ENCODE peak calls at places on chromosome 15, in eight cellular contexts. One of them, this sample, is unnamed.

GRCh38 chr15:76235186-76235826 is 76.0 kb downstream of the ETFA start:
- DNase-seq in Caco-2: no peak
- DNase-seq in MCF 10A: peak; percentile 42
- DNase-seq in thoracic aorta: no peak
- DNase-seq in H9: no peak
- DNase-seq in activated B cell treated with CpG ODN at 0.5 μM for 24 hours: no peak
- DNase-seq in GM10248: peak; percentile 26
- DNase-seq in CD4-positive, alpha-beta T cell: no peak
- DNase-seq in this sample: no peak

GRCh38 chr15:49134683-49135341 is 20.6 kb downstream of the COPS2 start:
- DNase-seq in H9: no peak
- DNase-seq in Caco-2: no peak
- DNase-seq in thoracic aorta: no peak
- DNase-seq in CD4-positive, alpha-beta T cell: no peak
- DNase-seq in GM10248: no peak
- DNase-seq in MCF 10A: no peak
- DNase-seq in activated B cell treated with CpG ODN at 0.5 μM for 24 hours: no peak
- DNase-seq in this sample: no peak

GRCh38 chr15:34716111-34716510 is 38.7 kb downstream of the GJD2 start:
- DNase-seq in CD4-positive, alpha-beta T cell: no peak
- DNase-seq in Caco-2: no peak
- DNase-seq in H9: no peak
- DNase-seq in GM10248: no peak
- DNase-seq in activated B cell treated with CpG ODN at 0.5 μM for 24 hours: no peak
- DNase-seq in MCF 10A: no peak
- DNase-seq in thoracic aorta: no peak
- DNase-seq in this sample: no peak

GRCh38 chr15:61685513-61685912 is 374.7 kb downstream of the VPS13C start:
- DNase-seq in H9: no peak
- DNase-seq in GM10248: no peak
- DNase-seq in CD4-positive, alpha-beta T cell: no peak
- DNase-seq in activated B cell treated with CpG ODN at 0.5 μM for 24 hours: no peak
- DNase-seq in MCF 10A: no peak
- DNase-seq in Caco-2: no peak
- DNase-seq in thoracic aorta: no peak
- DNase-seq in this sample: no peak

GRCh38 chr15:69826818-69827174 is 270.9 kb downstream of the TLE3 start:
- DNase-seq in Caco-2: no peak
- DNase-seq in GM10248: no peak
- DNase-seq in H9: no peak
- DNase-seq in MCF 10A: no peak
- DNase-seq in activated B cell treated with CpG ODN at 0.5 μM for 24 hours: no peak
- DNase-seq in CD4-positive, alpha-beta T cell: no peak
- DNase-seq in thoracic aorta: no peak
- DNase-seq in this sample: no peak

GRCh38 chr15:75346796-75347221 is at the start of gene NEIL1:
- DNase-seq in thoracic aorta: no peak
- DNase-seq in H9: peak; percentile 55
- DNase-seq in Caco-2: no peak
- DNase-seq in MCF 10A: no peak
- DNase-seq in CD4-positive, alpha-beta T cell: no peak
- DNase-seq in GM10248: no peak
- DNase-seq in activated B cell treated with CpG ODN at 0.5 μM for 24 hours: no peak
- DNase-seq in this sample: no peak

GRCh38 chr15:89912674-89913396 is at the start of gene ARPIN:
- DNase-seq in Caco-2: peak; percentile 67
- DNase-seq in GM10248: no peak
- DNase-seq in activated B cell treated with CpG ODN at 0.5 μM for 24 hours: peak; percentile 24
- DNase-seq in MCF 10A: peak; percentile 52
- DNase-seq in thoracic aorta: no peak
- DNase-seq in H9: peak; percentile 58
- DNase-seq in CD4-positive, alpha-beta T cell: no peak
- DNase-seq in this sample: peak; percentile 43

GRCh38 chr15:31471731-31472430 is 145.2 kb downstream of the KLF13 start:
- DNase-seq in MCF 10A: no peak
- DNase-seq in thoracic aorta: no peak
- DNase-seq in H9: peak; percentile 5
- DNase-seq in Caco-2: no peak
- DNase-seq in activated B cell treated with CpG ODN at 0.5 μM for 24 hours: no peak
- DNase-seq in GM10248: no peak
- DNase-seq in CD4-positive, alpha-beta T cell: no peak
- DNase-seq in this sample: no peak

GRCh38 chr15:51828621-51829359 is 663 bp upstream of the TMOD3 start:
- DNase-seq in CD4-positive, alpha-beta T cell: no peak
- DNase-seq in thoracic aorta: no peak
- DNase-seq in activated B cell treated with CpG ODN at 0.5 μM for 24 hours: no peak
- DNase-seq in H9: no peak
- DNase-seq in MCF 10A: no peak
- DNase-seq in GM10248: peak; percentile 12
- DNase-seq in Caco-2: no peak
- DNase-seq in this sample: no peak

GRCh38 chr15:79853492-79854328 is 43.1 kb downstream of the MTHFS start:
- DNase-seq in GM10248: peak; percentile 58
- DNase-seq in thoracic aorta: no peak
- DNase-seq in Caco-2: peak; percentile 61
- DNase-seq in MCF 10A: peak; percentile 82
- DNase-seq in CD4-positive, alpha-beta T cell: peak; percentile 42
- DNase-seq in activated B cell treated with CpG ODN at 0.5 μM for 24 hours: peak; percentile 20
- DNase-seq in H9: peak; percentile 74
- DNase-seq in this sample: peak; percentile 21

GRCh38 chr15:87477759-87478687 is 778.5 kb downstream of the NTRK3 start:
- DNase-seq in activated B cell treated with CpG ODN at 0.5 μM for 24 hours: no peak
- DNase-seq in GM10248: no peak
- DNase-seq in H9: peak; percentile 31
- DNase-seq in thoracic aorta: peak; percentile 21
- DNase-seq in CD4-positive, alpha-beta T cell: no peak
- DNase-seq in MCF 10A: peak; percentile 55
- DNase-seq in Caco-2: no peak
- DNase-seq in this sample: no peak

GRCh38 chr15:95929232-95929846 is 401.2 kb upstream of the NR2F2 start:
- DNase-seq in CD4-positive, alpha-beta T cell: no peak
- DNase-seq in MCF 10A: no peak
- DNase-seq in GM10248: no peak
- DNase-seq in thoracic aorta: no peak
- DNase-seq in H9: no peak
- DNase-seq in Caco-2: no peak
- DNase-seq in activated B cell treated with CpG ODN at 0.5 μM for 24 hours: no peak
- DNase-seq in this sample: no peak

GRCh38 chr15:32717290-32718081 is at the start of gene GREM1:
- DNase-seq in thoracic aorta: no peak
- DNase-seq in GM10248: peak; percentile 24
- DNase-seq in Caco-2: no peak
- DNase-seq in activated B cell treated with CpG ODN at 0.5 μM for 24 hours: no peak
- DNase-seq in CD4-positive, alpha-beta T cell: no peak
- DNase-seq in H9: peak; percentile 55
- DNase-seq in MCF 10A: no peak
- DNase-seq in this sample: peak; percentile 13

DNA sequence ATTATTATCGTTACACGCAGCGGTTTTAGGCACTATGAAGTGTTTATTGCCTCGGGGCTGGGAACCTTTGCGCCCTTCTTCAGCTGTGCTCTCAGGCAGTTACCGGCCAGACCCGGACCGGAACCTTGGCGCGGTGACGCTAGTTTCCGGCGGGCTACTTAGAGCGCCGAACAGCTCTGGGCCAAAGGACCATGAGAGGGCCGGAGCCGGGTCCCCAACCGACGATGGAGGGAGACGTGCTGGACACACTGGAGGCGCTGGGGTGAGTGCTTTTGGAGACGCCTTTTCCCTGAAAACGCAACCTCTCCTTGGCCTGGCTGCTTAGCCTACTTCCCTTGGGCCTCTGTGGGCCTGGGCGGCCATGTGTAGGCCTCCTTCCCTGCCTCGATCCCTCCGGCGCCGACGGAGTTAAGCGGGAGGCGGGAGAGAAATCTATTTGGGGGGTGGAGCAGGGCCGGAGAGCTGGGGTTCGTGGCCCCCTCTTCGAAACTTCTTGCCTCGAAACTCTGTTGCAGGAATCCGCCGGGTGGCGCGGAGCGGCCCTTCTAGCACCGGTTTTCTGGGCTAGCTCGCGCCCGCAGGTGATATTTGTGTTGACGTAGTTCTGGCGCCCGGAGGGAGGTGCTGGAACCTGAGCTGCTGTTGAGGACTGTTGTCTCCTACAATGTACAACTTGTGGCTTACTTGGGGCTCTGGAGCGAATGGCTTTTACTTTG is at the start of gene FAM98B:
- DNase-seq in H9: peak; percentile 89
- DNase-seq in MCF 10A: peak; percentile 90
- DNase-seq in Caco-2: peak; percentile 90
- DNase-seq in activated B cell treated with CpG ODN at 0.5 μM for 24 hours: peak; percentile 92
- DNase-seq in thoracic aorta: peak; percentile 55
- DNase-seq in GM10248: peak; percentile 84
- DNase-seq in CD4-positive, alpha-beta T cell: peak; percentile 90
- DNase-seq in this sample: peak; percentile 86
- TF ChIP-seq CTCF in H9: no peak
- TF ChIP-seq CTCF in MCF 10A: no peak
- TF ChIP-seq CTCF in Caco-2: peak; percentile 1
- TF ChIP-seq CTCF in activated B cell treated with CpG ODN at 0.5 μM for 24 hours: no peak
- TF ChIP-seq CTCF in thoracic aorta: no peak
- TF ChIP-seq CTCF in GM10248: no peak
- TF ChIP-seq CTCF in CD4-positive, alpha-beta T cell: no peak
- TF ChIP-seq CTCF in this sample: peak; percentile 14

GRCh38 chr15:59636184-59636583 is 21.1 kb downstream of the GTF2A2 start:
- DNase-seq in thoracic aorta: no peak
- DNase-seq in activated B cell treated with CpG ODN at 0.5 μM for 24 hours: no peak
- DNase-seq in MCF 10A: no peak
- DNase-seq in CD4-positive, alpha-beta T cell: no peak
- DNase-seq in Caco-2: no peak
- DNase-seq in H9: no peak
- DNase-seq in GM10248: no peak
- DNase-seq in this sample: no peak

GRCh38 chr15:59632714-59633113 is 21.1 kb downstream of the GCNT3 start:
- DNase-seq in thoracic aorta: no peak
- DNase-seq in activated B cell treated with CpG ODN at 0.5 μM for 24 hours: no peak
- DNase-seq in CD4-positive, alpha-beta T cell: no peak
- DNase-seq in Caco-2: peak; percentile 40
- DNase-seq in GM10248: no peak
- DNase-seq in H9: peak; percentile 74
- DNase-seq in MCF 10A: peak; percentile 36
- DNase-seq in this sample: no peak
- TF ChIP-seq CTCF in thoracic aorta: no peak
- TF ChIP-seq CTCF in activated B cell treated with CpG ODN at 0.5 μM for 24 hours: no peak
- TF ChIP-seq CTCF in CD4-positive, alpha-beta T cell: no peak
- TF ChIP-seq CTCF in Caco-2: peak; percentile 62
- TF ChIP-seq CTCF in GM10248: no peak
- TF ChIP-seq CTCF in H9: peak; percentile 75
- TF ChIP-seq CTCF in MCF 10A: peak; percentile 34
- TF ChIP-seq CTCF in this sample: peak; percentile 52

GRCh38 chr15:39167114-39168058 is 413.5 kb upstream of the THBS1 start:
- DNase-seq in activated B cell treated with CpG ODN at 0.5 μM for 24 hours: no peak
- DNase-seq in H9: no peak
- DNase-seq in CD4-positive, alpha-beta T cell: no peak
- DNase-seq in GM10248: no peak
- DNase-seq in MCF 10A: no peak
- DNase-seq in Caco-2: no peak
- DNase-seq in thoracic aorta: no peak
- DNase-seq in this sample: no peak

GRCh38 chr15:39173426-39173825 is 407.5 kb upstream of the THBS1 start:
- DNase-seq in H9: no peak
- DNase-seq in GM10248: no peak
- DNase-seq in thoracic aorta: no peak
- DNase-seq in Caco-2: no peak
- DNase-seq in activated B cell treated with CpG ODN at 0.5 μM for 24 hours: no peak
- DNase-seq in MCF 10A: no peak
- DNase-seq in CD4-positive, alpha-beta T cell: no peak
- DNase-seq in this sample: no peak

GRCh38 chr15:39174332-39174731 is 406.5 kb upstream of the THBS1 start:
- DNase-seq in CD4-positive, alpha-beta T cell: no peak
- DNase-seq in thoracic aorta: no peak
- DNase-seq in MCF 10A: no peak
- DNase-seq in H9: no peak
- DNase-seq in activated B cell treated with CpG ODN at 0.5 μM for 24 hours: no peak
- DNase-seq in GM10248: no peak
- DNase-seq in Caco-2: no peak
- DNase-seq in this sample: no peak

GRCh38 chr15:39172380-39173281 is 408.2 kb upstream of the THBS1 start:
- DNase-seq in CD4-positive, alpha-beta T cell: no peak
- DNase-seq in MCF 10A: no peak
- DNase-seq in H9: peak; percentile 30
- DNase-seq in Caco-2: peak; percentile 60
- DNase-seq in GM10248: no peak
- DNase-seq in activated B cell treated with CpG ODN at 0.5 μM for 24 hours: no peak
- DNase-seq in thoracic aorta: no peak
- DNase-seq in this sample: no peak

DNA sequence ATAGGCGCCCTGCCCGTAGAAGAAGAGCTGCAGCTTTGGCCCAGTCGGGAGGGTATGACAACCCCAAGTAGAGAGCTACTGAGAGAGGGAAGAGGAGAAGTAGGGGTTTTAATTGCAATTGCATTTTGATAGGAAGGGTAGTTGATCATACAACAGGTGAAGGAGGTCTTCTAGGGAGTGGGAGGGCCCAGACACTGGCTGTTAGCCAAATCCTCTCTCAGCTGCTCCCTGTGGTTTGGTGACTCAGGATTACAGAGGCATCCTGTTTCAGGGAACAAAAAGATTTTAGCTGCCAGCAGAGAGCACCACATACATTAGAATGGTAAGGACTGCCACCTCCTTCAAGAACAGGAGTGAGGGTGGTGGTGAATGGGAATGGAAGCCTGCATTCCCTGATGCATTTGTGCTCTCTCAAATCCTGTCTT is 408.9 kb upstream of the THBS1 start:
- DNase-seq in activated B cell treated with CpG ODN at 0.5 μM for 24 hours: no peak
- DNase-seq in thoracic aorta: no peak
- DNase-seq in GM10248: no peak
- DNase-seq in MCF 10A: peak; percentile 97
- DNase-seq in CD4-positive, alpha-beta T cell: no peak
- DNase-seq in H9: peak; percentile 87
- DNase-seq in Caco-2: peak; percentile 71
- DNase-seq in this sample: no peak
- TF ChIP-seq CTCF in activated B cell treated with CpG ODN at 0.5 μM for 24 hours: no peak
- TF ChIP-seq CTCF in thoracic aorta: no peak
- TF ChIP-seq CTCF in GM10248: no peak
- TF ChIP-seq CTCF in MCF 10A: peak; percentile 76
- TF ChIP-seq CTCF in CD4-positive, alpha-beta T cell: no peak
- TF ChIP-seq CTCF in H9: peak; percentile 74
- TF ChIP-seq CTCF in Caco-2: no peak
- TF ChIP-seq CTCF in this sample: peak; percentile 51

GRCh38 chr15:68816158-68816557 is 4.5 kb downstream of the ANP32A start:
- DNase-seq in Caco-2: no peak
- DNase-seq in GM10248: no peak
- DNase-seq in activated B cell treated with CpG ODN at 0.5 μM for 24 hours: no peak
- DNase-seq in CD4-positive, alpha-beta T cell: no peak
- DNase-seq in thoracic aorta: no peak
- DNase-seq in MCF 10A: no peak
- DNase-seq in H9: no peak
- DNase-seq in this sample: no peak

GRCh38 chr15:68818088-68818670 is 2.5 kb downstream of the ANP32A start:
- DNase-seq in H9: peak; percentile 43
- DNase-seq in activated B cell treated with CpG ODN at 0.5 μM for 24 hours: peak; percentile 68
- DNase-seq in GM10248: peak; percentile 61
- DNase-seq in MCF 10A: peak; percentile 70
- DNase-seq in Caco-2: peak; percentile 81
- DNase-seq in thoracic aorta: no peak
- DNase-seq in CD4-positive, alpha-beta T cell: peak; percentile 59
- DNase-seq in this sample: peak; percentile 60

GRCh38 chr15:68816795-68817303 is 3.8 kb downstream of the ANP32A start:
- DNase-seq in Caco-2: no peak
- DNase-seq in GM10248: no peak
- DNase-seq in H9: no peak
- DNase-seq in MCF 10A: peak; percentile 14
- DNase-seq in CD4-positive, alpha-beta T cell: no peak
- DNase-seq in activated B cell treated with CpG ODN at 0.5 μM for 24 hours: no peak
- DNase-seq in thoracic aorta: no peak
- DNase-seq in this sample: no peak

GRCh38 chr15:68818671-68819450 is 1.8 kb downstream of the ANP32A start:
- DNase-seq in MCF 10A: peak; percentile 49
- DNase-seq in thoracic aorta: no peak
- DNase-seq in Caco-2: no peak
- DNase-seq in CD4-positive, alpha-beta T cell: no peak
- DNase-seq in activated B cell treated with CpG ODN at 0.5 μM for 24 hours: peak; percentile 58
- DNase-seq in H9: no peak
- DNase-seq in GM10248: peak; percentile 49
- DNase-seq in this sample: peak; percentile 53

GRCh38 chr15:68817304-68818087 is 3.2 kb downstream of the ANP32A start:
- DNase-seq in Caco-2: no peak
- DNase-seq in H9: no peak
- DNase-seq in thoracic aorta: no peak
- DNase-seq in GM10248: peak; percentile 71
- DNase-seq in MCF 10A: peak; percentile 62
- DNase-seq in activated B cell treated with CpG ODN at 0.5 μM for 24 hours: peak; percentile 69
- DNase-seq in CD4-positive, alpha-beta T cell: peak; percentile 67
- DNase-seq in this sample: peak; percentile 36
- TF ChIP-seq CTCF in Caco-2: no peak
- TF ChIP-seq CTCF in H9: no peak
- TF ChIP-seq CTCF in thoracic aorta: no peak
- TF ChIP-seq CTCF in GM10248: no peak
- TF ChIP-seq CTCF in MCF 10A: no peak
- TF ChIP-seq CTCF in activated B cell treated with CpG ODN at 0.5 μM for 24 hours: no peak
- TF ChIP-seq CTCF in CD4-positive, alpha-beta T cell: no peak
- TF ChIP-seq CTCF in this sample: no peak